ENCODE peak calls at places on chromosomes 13 and 19, in five cellular contexts. I is NB4; L is fibroblast of villous mesenchyme; R is effector memory CD4-positive, alpha-beta T cell; A is fibroblast of mammary gland. T is an unnamed sample.

GRCh38 chr13:106528711-106529414 is 6.6 kb downstream of the EFNB2 start:
- DNase-seq in I (no peak), L (no peak), R (no peak), A (no peak), T (no peak)

GRCh38 chr13:103839460-103839859 is 773.2 kb upstream of the SLC10A2 start:
- DNase-seq in I (no peak), L (no peak), R (no peak), A (no peak), T (no peak)

GRCh38 chr19:37979547-37980082 is 72.6 kb downstream of the SIPA1L3 start:
- DNase-seq in I (no peak), L (no peak), R (no peak), A (no peak), T (no peak)

GRCh38 chr13:35855531-35856019 is 275.6 kb downstream of the DCLK1 start:
- DNase-seq in I (no peak), L (no peak), R (no peak), A (peak), T (no peak)

GRCh38 chr19:39402417-39403297 is 4.0 kb upstream of the ZFP36 start:
- DNase-seq in I (peak), L (peak), R (peak), A (peak), T (peak)

GRCh38 chr19:31112158-31112557 is 237.1 kb downstream of the TSHZ3 start:
- DNase-seq in I (no peak), L (no peak), R (no peak), A (no peak), T (no peak)

GRCh38 chr19:44401108-44401786 is at the start of gene ZNF285:
- DNase-seq in I (no peak), L (peak), R (peak), A (peak), T (no peak)

GRCh38 chr13:37531054-37531453 is 67.5 kb downstream of the POSTN start:
- DNase-seq in I (no peak), L (peak), R (no peak), A (peak), T (no peak)

GRCh38 chr13:28657784-28658538 is 969 bp upstream of the POMP start:
- DNase-seq in I (peak), L (peak), R (no peak), A (peak), T (no peak)

GRCh38 chr19:38039966-38040365 is 133.0 kb downstream of the SIPA1L3 start:
- DNase-seq in I (no peak), L (peak), R (no peak), A (peak), T (no peak)

GRCh38 chr13:107650081-107650701 is 565.1 kb downstream of the LIG4 start:
- DNase-seq in I (peak), L (peak), R (no peak), A (peak), T (peak)

GRCh38 chr13:45362939-45363338 is 22.0 kb upstream of the TPT1 start:
- DNase-seq in I (peak), L (no peak), R (no peak), A (no peak), T (peak)

GRCh38 chr19:45428385-45429231 is 4.9 kb upstream of the ERCC1 start:
- DNase-seq in I (peak), L (peak), R (no peak), A (peak), T (no peak)

GRCh38 chr13:59532405-59532804 is 631.3 kb downstream of the DIAPH3 start:
- DNase-seq in I (no peak), L (no peak), R (no peak), A (no peak), T (no peak)

GRCh38 chr13:108227651-108228272 is 9.6 kb downstream of the ABHD13 start:
- DNase-seq in I (peak), L (peak), R (no peak), A (peak), T (peak)

GRCh38 chr19:5470264-5470671 is 15.1 kb downstream of the ZNRF4 start:
- DNase-seq in I (no peak), L (no peak), R (no peak), A (no peak), T (no peak)

GRCh38 chr13:102091231-102091630 is 310.6 kb downstream of the FGF14 start:
- DNase-seq in I (peak), L (no peak), R (no peak), A (peak), T (peak)

GRCh38 chr13:37023871-37024270 is 23.3 kb downstream of the EXOSC8 start:
- DNase-seq in I (no peak), L (peak), R (no peak), A (peak), T (no peak)

GRCh38 chr13:69683921-69684663 is 423.5 kb upstream of the ATXN8OS start:
- DNase-seq in I (no peak), L (no peak), R (no peak), A (no peak), T (no peak)

GRCh38 chr13:102771298-102772041 is 2.1 kb downstream of the TEX30 start:
- DNase-seq in I (peak), L (no peak), R (no peak), A (no peak), T (no peak)

GRCh38 chr13:46817081-46817480 is 20.1 kb upstream of the ESD start:
- DNase-seq in I (no peak), L (no peak), R (no peak), A (peak), T (no peak)

GRCh38 chr13:51663980-51664957 is 80.0 kb downstream of the WDFY2 start:
- DNase-seq in I (no peak), L (peak), R (no peak), A (no peak), T (no peak)

GRCh38 chr13:66305960-66306617 is 924.0 kb downstream of the PCDH9 start:
- DNase-seq in I (no peak), L (no peak), R (no peak), A (no peak), T (peak)

GRCh38 chr13:30785146-30785845 is 50.0 kb downstream of the ALOX5AP start:
- DNase-seq in I (no peak), L (peak), R (no peak), A (no peak), T (no peak)

GRCh38 chr13:111503376-111503775 is 182.9 kb downstream of the TEX29 start:
- DNase-seq in I (no peak), L (no peak), R (no peak), A (no peak), T (no peak)

GRCh38 chr19:16928916-16929315 is 40.1 kb downstream of the F2RL3 start:
- DNase-seq in I (no peak), L (no peak), R (no peak), A (no peak), T (no peak)

GRCh38 chr13:40116008-40116407 is 460.5 kb downstream of the COG6 start:
- DNase-seq in I (peak), L (peak), R (peak), A (peak), T (no peak)

GRCh38 chr13:29472317-29472961 is 123.0 kb downstream of the SLC7A1 start:
- DNase-seq in I (peak), L (peak), R (no peak), A (peak), T (peak)

GRCh38 chr13:48782429-48782840 is 128.7 kb downstream of the CYSLTR2 start:
- DNase-seq in I (no peak), L (peak), R (no peak), A (no peak), T (no peak)

GRCh38 chr19:29155683-29156082 is 57.3 kb downstream of the UQCRFS1 start:
- DNase-seq in I (no peak), L (no peak), R (no peak), A (no peak), T (no peak)

GRCh38 chr13:39250440-39250839 is 212.2 kb downstream of the NHLRC3 start:
- DNase-seq in I (no peak), L (no peak), R (no peak), A (no peak), T (no peak)

GRCh38 chr13:36385471-36385870 is 39.3 kb upstream of the SPART start:
- DNase-seq in I (no peak), L (peak), R (no peak), A (peak), T (no peak)

GRCh38 chr19:30846102-30846501 is 473.9 kb downstream of the ZNF536 start:
- DNase-seq in I (no peak), L (no peak), R (no peak), A (no peak), T (no peak)

DNA sequence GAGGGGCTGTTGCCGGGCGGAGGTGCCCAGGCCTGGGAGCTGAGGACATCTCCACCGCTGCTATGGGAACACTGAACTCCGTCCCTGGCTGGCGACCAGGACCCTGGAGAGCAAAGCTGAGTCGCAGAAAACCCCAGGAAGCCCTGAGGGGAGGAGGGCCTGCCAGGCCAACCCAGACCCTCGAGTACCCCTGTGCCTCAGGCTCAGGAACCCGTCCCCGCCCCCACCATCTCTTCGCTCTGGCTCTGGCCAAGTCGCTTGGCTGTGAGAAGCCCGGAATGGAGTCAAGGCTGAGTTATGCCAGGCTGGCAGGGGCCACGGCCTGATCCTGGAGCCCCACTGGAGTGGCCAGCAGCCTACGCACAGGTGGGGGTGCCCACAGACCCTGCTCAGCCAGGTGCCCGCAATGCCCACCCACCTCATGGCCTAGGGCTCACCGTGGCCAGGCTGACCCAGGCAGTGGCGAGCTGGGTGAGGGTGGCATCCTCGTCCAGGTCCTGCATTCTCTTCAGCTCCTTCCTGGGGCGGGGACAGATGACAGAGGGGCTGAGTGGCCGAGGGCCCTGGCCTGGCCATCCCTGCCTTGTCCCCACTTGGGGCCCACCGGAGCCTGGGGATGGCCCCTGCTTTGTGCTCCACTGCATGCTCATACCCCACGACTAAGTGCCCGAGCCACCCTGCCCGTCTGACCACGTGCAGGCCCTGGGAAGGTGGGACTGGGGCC is 8.5 kb upstream of the CERS1 start:
- DNase-seq in I (no peak), L (no peak), R (no peak), A (no peak), T (no peak)
- H3K4me3 ChIP-seq in I (no peak), L (no peak), R (no peak), A (no peak), T (no peak)

GRCh38 chr13:97905517-97905916 is 48.0 kb upstream of the IPO5 start:
- DNase-seq in I (no peak), L (no peak), R (no peak), A (peak), T (no peak)
- H3K4me3 ChIP-seq in I (no peak), L (no peak), R (no peak), A (no peak), T (no peak)

DNA sequence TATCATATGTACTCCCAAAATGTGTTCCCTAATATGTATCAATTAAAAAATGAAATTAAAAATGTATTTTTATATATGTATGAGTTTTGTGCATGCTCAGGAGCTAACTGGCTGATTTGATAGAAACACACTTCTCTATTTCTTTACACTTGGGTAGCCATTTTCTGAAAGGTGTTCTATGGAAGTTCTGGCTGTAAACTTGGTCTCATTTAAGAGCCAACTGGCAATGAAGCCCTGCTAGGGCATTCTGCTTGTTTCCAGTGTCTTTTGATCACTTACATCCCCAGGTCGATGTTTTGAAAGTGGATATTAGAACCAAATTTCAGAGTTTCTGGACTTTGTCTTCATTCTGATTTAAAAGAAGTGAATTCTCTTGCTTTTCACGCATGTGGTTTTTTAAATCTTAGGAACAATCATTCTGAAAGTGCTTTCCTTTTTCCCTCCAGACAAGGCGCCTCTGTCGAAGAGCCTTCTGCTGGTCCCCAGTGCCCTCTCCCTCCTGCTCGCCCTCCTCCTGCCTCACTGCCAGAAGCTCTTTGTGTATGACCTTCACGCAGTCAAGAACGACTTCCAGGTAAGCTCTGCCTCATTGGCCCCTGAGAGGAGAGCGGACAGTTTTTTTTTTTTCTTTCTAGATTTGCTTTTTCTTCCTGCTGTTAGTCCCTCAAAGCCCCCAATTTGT is 20.1 kb downstream of the GPR18 start:
- DNase-seq in I (no peak), L (no peak), R (no peak), A (no peak), T (no peak)
- H3K4me3 ChIP-seq in I (no peak), L (no peak), R (peak), A (no peak), T (no peak)

DNA sequence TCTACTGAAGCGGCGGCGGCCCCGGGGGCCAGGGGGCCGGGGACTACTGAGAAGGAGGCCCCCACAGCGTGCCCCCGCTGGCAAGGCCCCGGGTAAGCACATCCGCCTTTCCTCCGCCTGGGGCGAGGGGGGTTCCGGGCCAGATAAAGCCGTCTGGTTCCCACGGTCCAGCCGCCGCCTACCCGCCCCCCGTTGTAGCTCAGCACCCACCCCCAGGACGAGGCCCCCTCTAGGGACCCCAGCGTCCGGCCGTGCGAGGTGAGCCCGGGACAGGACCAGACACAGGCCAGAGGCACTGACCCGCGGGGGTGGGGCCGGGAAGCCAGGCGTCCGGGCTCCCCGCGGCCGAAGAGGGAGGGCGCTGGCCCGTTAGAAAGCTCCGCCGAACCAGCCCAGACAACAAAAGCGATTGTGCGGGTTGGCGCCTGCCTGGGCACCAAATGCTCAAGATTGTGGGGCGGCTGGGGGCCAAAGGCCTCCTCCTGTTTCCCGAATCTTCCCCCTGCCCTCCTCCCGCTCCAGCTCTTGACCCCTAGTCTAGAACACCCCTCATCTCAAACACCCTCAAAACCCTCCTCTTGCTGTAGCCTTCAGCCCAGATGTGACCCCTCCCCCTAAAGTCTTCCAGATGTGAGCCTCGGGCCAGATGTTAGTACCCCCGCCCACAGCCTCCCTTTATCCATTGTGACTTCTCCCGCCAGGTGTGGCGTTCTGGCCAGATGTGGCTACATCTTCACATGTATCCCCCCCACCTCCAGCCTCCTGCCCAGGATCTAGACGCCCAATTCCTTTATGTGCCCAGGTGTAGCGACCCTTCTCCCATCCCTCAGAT is 867 bp upstream of the LTBP4 start:
- DNase-seq in I (no peak), L (no peak), R (no peak), A (no peak), T (no peak)
- H3K4me3 ChIP-seq in I (no peak), L (no peak), R (peak), A (no peak), T (no peak)

DNA sequence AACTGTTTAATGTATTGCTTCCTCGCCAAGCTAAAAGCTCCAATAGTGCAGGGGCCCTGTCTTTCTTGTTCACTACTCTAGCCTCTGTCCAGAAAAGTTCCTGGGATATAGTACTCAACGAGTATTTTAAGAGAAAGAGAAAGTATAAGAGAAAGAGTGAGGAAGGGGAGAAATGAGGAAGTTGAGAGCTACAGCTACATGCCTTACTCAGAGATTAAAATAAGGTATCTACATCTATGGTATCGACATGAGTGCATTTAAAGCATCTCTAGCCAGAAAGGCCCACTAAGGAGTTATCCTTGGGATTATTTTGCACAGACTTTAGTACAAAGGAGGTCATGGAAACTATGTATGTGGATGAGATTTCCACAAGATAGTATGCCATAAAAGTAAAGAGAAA is 28.5 kb downstream of the MYCBP2 start:
- DNase-seq in I (peak), L (no peak), R (no peak), A (no peak), T (no peak)
- H3K4me3 ChIP-seq in I (peak), L (no peak), R (no peak), A (no peak), T (no peak)

GRCh38 chr19:1360818-1361461 is 22.8 kb upstream of the NDUFS7 start:
- DNase-seq in I (peak), L (peak), R (no peak), A (peak), T (no peak)
- H3K4me3 ChIP-seq in I (peak), L (peak), R (no peak), A (peak), T (no peak)

GRCh38 chr13:110301606-110302131 is 5.3 kb downstream of the COL4A1 start:
- DNase-seq in I (no peak), L (peak), R (no peak), A (peak), T (no peak)
- H3K4me3 ChIP-seq in I (no peak), L (peak), R (no peak), A (no peak), T (no peak)

DNA sequence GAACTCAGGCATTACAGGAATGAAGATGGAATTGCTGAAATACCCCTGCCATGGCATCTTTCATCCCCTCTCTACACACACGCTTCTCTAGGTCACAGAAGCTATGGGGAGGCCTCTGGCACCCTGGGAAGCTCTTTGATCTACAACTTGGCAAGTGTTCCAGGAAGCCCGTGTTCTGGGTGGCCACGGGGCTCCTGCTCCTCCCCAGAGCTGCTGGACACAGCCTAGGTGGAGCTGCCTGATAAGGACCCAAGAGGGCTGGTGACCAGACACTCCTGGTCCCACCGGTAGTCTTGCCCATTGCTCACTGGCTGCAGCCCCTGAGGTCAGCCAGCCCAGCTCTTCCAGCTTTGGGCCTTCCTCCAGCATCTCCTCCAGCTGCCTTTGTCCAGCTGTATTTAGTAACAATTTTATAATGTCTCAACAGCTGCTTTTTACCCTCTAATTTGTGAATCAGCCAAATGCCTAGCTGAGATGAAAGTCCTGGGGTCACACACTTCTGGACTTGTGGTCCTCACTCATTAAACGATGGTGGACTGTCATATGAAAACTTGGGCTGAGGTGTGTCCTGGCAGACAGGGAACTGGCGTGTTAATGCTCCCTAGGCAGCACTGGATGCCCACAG is 72.8 kb upstream of the SPATA13 start:
- DNase-seq in I (no peak), L (no peak), R (no peak), A (no peak), T (no peak)
- H3K4me3 ChIP-seq in I (no peak), L (no peak), R (no peak), A (no peak), T (no peak)

GRCh38 chr19:9205506-9206113 is 13.8 kb downstream of the OR7D4 start:
- DNase-seq in I (peak), L (peak), R (peak), A (peak), T (peak)
- H3K4me3 ChIP-seq in I (no peak), L (peak), R (no peak), A (peak), T (peak)

T was measured in Jurkat, Clone E6-1.